ENCODE peak calls at places on chromosomes 3 and 15, in nine cellular contexts. D is cardiac muscle cell, U is body of pancreas, E is GM12865, M is GM12864, O is fibroblast of the aortic adventitia, T is AG04450, X is Peyer's patch, I is neural progenitor cell. J is an unnamed sample.

GRCh38 chr3:144968951-144969350 is 997.3 kb downstream of the DIPK2A start:
- DNase-seq in D (no peak), U (no peak), E (no peak), M (no peak), O (no peak), T (no peak), X (no peak), I (no peak), J (no peak)

GRCh38 chr3:165837058-165837525 is at the start of gene BCHE:
- DNase-seq in D (peak; percentile 75), U (peak; percentile 64), E (no peak), M (no peak), O (peak; percentile 72), T (peak; percentile 42), X (no peak), I (peak; percentile 50), J (peak; percentile 76)

GRCh38 chr3:149473314-149473990 is 1.0 kb upstream of the TM4SF4 start:
- DNase-seq in D (peak; percentile 60), U (peak; percentile 87), E (no peak), M (no peak), O (peak; percentile 89), T (no peak), X (peak; percentile 56), I (no peak), J (peak; percentile 71)

GRCh38 chr3:147364771-147365170 is 41.6 kb downstream of the ZIC4 start:
- DNase-seq in D (no peak), U (no peak), E (no peak), M (no peak), O (no peak), T (no peak), X (no peak), I (no peak), J (no peak)

GRCh38 chr3:140206196-140207040 is 271.4 kb downstream of the CLSTN2 start:
- DNase-seq in D (peak; percentile 44), U (peak; percentile 7), E (peak; percentile 18), M (no peak), O (peak; percentile 27), T (no peak), X (no peak), I (peak; percentile 77), J (peak; percentile 58)

GRCh38 chr3:24956613-24957012 is 462.0 kb upstream of the THRB start:
- DNase-seq in D (no peak), U (no peak), E (no peak), M (no peak), O (no peak), T (no peak), X (no peak), I (no peak), J (no peak)

GRCh38 chr15:38440353-38441129 is 13.4 kb upstream of the FAM98B start:
- DNase-seq in D (peak; percentile 84), U (peak; percentile 71), E (peak; percentile 84), M (peak; percentile 40), O (peak; percentile 73), T (peak; percentile 41), X (no peak), I (peak; percentile 58), J (peak; percentile 61)

GRCh38 chr15:92531406-92531805 is 124.2 kb downstream of the FAM174B start:
- DNase-seq in D (no peak), U (no peak), E (no peak), M (no peak), O (no peak), T (no peak), X (no peak), I (no peak), J (no peak)

GRCh38 chr3:108485146-108485545 is 25.2 kb downstream of the MYH15 start:
- DNase-seq in D (no peak), U (no peak), E (peak; percentile 3), M (no peak), O (no peak), T (no peak), X (no peak), I (peak; percentile 57), J (no peak)

GRCh38 chr3:128383316-128384235 is 83.1 kb downstream of the DNAJB8 start:
- DNase-seq in D (peak; percentile 47), U (peak; percentile 90), E (no peak), M (no peak), O (peak; percentile 46), T (no peak), X (peak; percentile 92), I (no peak), J (peak; percentile 46)

GRCh38 chr15:95134306-95135100 is 903.1 kb downstream of the MCTP2 start:
- DNase-seq in D (no peak), U (no peak), E (no peak), M (no peak), O (no peak), T (no peak), X (no peak), I (no peak), J (no peak)

GRCh38 chr3:165185707-165186327 is 10.4 kb downstream of the SLITRK3 start:
- DNase-seq in D (peak; percentile 75), U (peak; percentile 73), E (peak; percentile 65), M (peak; percentile 5), O (peak; percentile 70), T (peak; percentile 2), X (peak; percentile 56), I (peak; percentile 84), J (peak; percentile 62)

GRCh38 chr3:70277304-70277703 is 35.1 kb downstream of the MDFIC2 start:
- DNase-seq in D (no peak), U (no peak), E (no peak), M (no peak), O (no peak), T (no peak), X (no peak), I (no peak), J (no peak)

GRCh38 chr15:61182955-61183354 is 46.1 kb downstream of the RORA start:
- DNase-seq in D (peak; percentile 28), U (no peak), E (no peak), M (no peak), O (no peak), T (no peak), X (no peak), I (no peak), J (peak; percentile 23)

GRCh38 chr15:34047893-34048775 is 9.1 kb upstream of the AVEN start:
- DNase-seq in D (peak; percentile 75), U (no peak), E (no peak), M (no peak), O (peak; percentile 69), T (no peak), X (no peak), I (no peak), J (peak; percentile 41)

GRCh38 chr3:52779411-52780297 is 2.3 kb downstream of the ITIH1 start:
- DNase-seq in D (no peak), U (no peak), E (peak; percentile 55), M (no peak), O (no peak), T (no peak), X (no peak), I (peak; percentile 0), J (no peak)

GRCh38 chr3:16429086-16429485 is 84.4 kb downstream of the RFTN1 start:
- DNase-seq in D (no peak), U (no peak), E (no peak), M (no peak), O (no peak), T (no peak), X (no peak), I (no peak), J (peak; percentile 47)

GRCh38 chr3:153285194-153285641 is 123.2 kb downstream of the RAP2B start:
- DNase-seq in D (peak; percentile 55), U (peak; percentile 16), E (no peak), M (no peak), O (peak; percentile 79), T (no peak), X (no peak), I (peak; percentile 29), J (peak; percentile 40)

GRCh38 chr3:156675744-156676466 is 1.5 kb downstream of the TIPARP start:
- DNase-seq in D (peak; percentile 90), U (peak; percentile 66), E (peak; percentile 43), M (no peak), O (peak; percentile 95), T (peak; percentile 55), X (peak; percentile 61), I (no peak), J (peak; percentile 97)
- TF ChIP-seq CTCF in D (no peak), U (no peak), E (no peak), M (no peak), O (no peak), T (no peak), X (no peak), I (no peak), J (no peak)

GRCh38 chr3:184562875-184563568 is 1.4 kb downstream of the EPHB3 start:
- DNase-seq in D (no peak), U (peak; percentile 45), E (no peak), M (no peak), O (peak; percentile 46), T (no peak), X (peak; percentile 61), I (peak; percentile 61), J (no peak)

GRCh38 chr3:184563941-184564684 is 2.5 kb downstream of the EPHB3 start:
- DNase-seq in D (no peak), U (no peak), E (no peak), M (no peak), O (no peak), T (no peak), X (peak; percentile 50), I (no peak), J (no peak)

GRCh38 chr3:184563569-184563925 is 2.0 kb downstream of the EPHB3 start:
- DNase-seq in D (no peak), U (no peak), E (no peak), M (no peak), O (no peak), T (no peak), X (peak; percentile 48), I (no peak), J (no peak)

GRCh38 chr3:184565421-184566211 is 4.0 kb downstream of the EPHB3 start:
- DNase-seq in D (peak; percentile 81), U (peak; percentile 91), E (no peak), M (no peak), O (peak; percentile 80), T (peak; percentile 76), X (peak; percentile 73), I (peak; percentile 64), J (peak; percentile 87)

GRCh38 chr3:184564685-184565385 is 3.2 kb downstream of the EPHB3 start:
- DNase-seq in D (no peak), U (no peak), E (no peak), M (no peak), O (no peak), T (no peak), X (no peak), I (no peak), J (no peak)
- H3K4me3 ChIP-seq in D (peak overlapping the region; percentile 98), U (no peak overlapping the region), E (no peak overlapping the region), M (no peak overlapping the region), O (no peak overlapping the region), T (no peak overlapping the region), X (peak overlapping the region; percentile 2), I (no peak overlapping the region), J (no peak overlapping the region)

GRCh38 chr3:183435701-183436100 is 7.3 kb upstream of the MCF2L2 start:
- DNase-seq in D (no peak), U (no peak), E (peak; percentile 68), M (peak; percentile 21), O (no peak), T (no peak), X (no peak), I (no peak), J (no peak)
- TF ChIP-seq CTCF in D (no peak), U (no peak), E (no peak), M (peak; percentile 30), O (no peak), T (no peak), X (no peak), I (no peak), J (no peak)

DNA sequence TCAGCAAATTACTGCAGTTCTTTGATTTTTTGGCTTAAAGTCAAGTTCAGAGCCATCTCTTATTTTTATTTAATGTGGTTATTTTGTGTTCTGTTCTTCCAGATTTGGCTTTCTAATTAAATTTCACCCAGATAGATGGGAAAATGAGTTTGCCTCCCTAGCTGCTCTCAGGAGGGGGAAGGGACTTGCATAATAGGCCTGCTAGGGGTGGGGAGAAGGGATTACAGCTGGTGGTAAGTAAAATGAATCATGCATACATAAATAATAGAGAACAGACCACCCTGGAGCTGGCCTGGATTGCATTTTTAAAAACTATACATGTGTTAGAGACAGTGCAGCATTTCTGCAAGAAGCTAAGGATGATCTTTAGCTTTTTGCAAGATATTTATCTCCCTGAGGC is 3.9 kb upstream of the PXYLP1 start:
- DNase-seq in D (peak; percentile 66), U (no peak), E (no peak), M (no peak), O (peak; percentile 51), T (peak; percentile 51), X (no peak), I (no peak), J (peak; percentile 80)
- H3K4me3 ChIP-seq in D (no peak overlapping the region), U (no peak overlapping the region), E (no peak overlapping the region), M (no peak overlapping the region), O (no peak overlapping the region), T (no peak overlapping the region), X (no peak overlapping the region), I (no peak overlapping the region), J (no peak overlapping the region)